ENCODE peak calls at places on chromosomes 4 and X, in nine cellular contexts. One of them, this sample, is unnamed.

GRCh38 chrX:103631145-103631544 is 2.4 kb downstream of the TCEAL1 start:
- DNase-seq in HCT116: no peak
- DNase-seq in body of pancreas: no peak
- DNase-seq in prostate gland: no peak
- DNase-seq in NB4: no peak
- DNase-seq in heart left ventricle: no peak
- DNase-seq in A549: no peak
- DNase-seq in transverse colon: no peak
- DNase-seq in tibial nerve: no peak
- DNase-seq in this sample: no peak

GRCh38 chrX:153966841-153967535 is 4.6 kb downstream of the HCFC1 start:
- DNase-seq in HCT116: no peak
- DNase-seq in body of pancreas: no peak
- DNase-seq in prostate gland: no peak
- DNase-seq in NB4: no peak
- DNase-seq in heart left ventricle: no peak
- DNase-seq in A549: no peak
- DNase-seq in transverse colon: no peak
- DNase-seq in tibial nerve: no peak
- DNase-seq in this sample: peak; percentile 48

GRCh38 chr4:168633071-168633470 is 136.2 kb downstream of the PALLD start:
- DNase-seq in HCT116: no peak
- DNase-seq in body of pancreas: no peak
- DNase-seq in prostate gland: no peak
- DNase-seq in NB4: no peak
- DNase-seq in heart left ventricle: no peak
- DNase-seq in A549: peak; percentile 36
- DNase-seq in transverse colon: no peak
- DNase-seq in tibial nerve: no peak
- DNase-seq in this sample: no peak

GRCh38 chr4:184475096-184475461 is 729 bp upstream of the IRF2 start:
- DNase-seq in HCT116: no peak
- DNase-seq in body of pancreas: peak; percentile 44
- DNase-seq in prostate gland: peak; percentile 40
- DNase-seq in NB4: peak; percentile 72
- DNase-seq in heart left ventricle: peak; percentile 41
- DNase-seq in A549: peak; percentile 28
- DNase-seq in transverse colon: peak; percentile 62
- DNase-seq in tibial nerve: peak; percentile 25
- DNase-seq in this sample: peak; percentile 66

GRCh38 chr4:175253184-175253902 is 335.2 kb downstream of the ADAM29 start:
- DNase-seq in HCT116: peak; percentile 19
- DNase-seq in body of pancreas: no peak
- DNase-seq in prostate gland: no peak
- DNase-seq in NB4: peak; percentile 15
- DNase-seq in heart left ventricle: no peak
- DNase-seq in A549: no peak
- DNase-seq in transverse colon: no peak
- DNase-seq in tibial nerve: no peak
- DNase-seq in this sample: no peak

GRCh38 chr4:21948347-21949072 is at the start of gene KCNIP4:
- DNase-seq in HCT116: no peak
- DNase-seq in body of pancreas: peak; percentile 8
- DNase-seq in prostate gland: no peak
- DNase-seq in NB4: no peak
- DNase-seq in heart left ventricle: no peak
- DNase-seq in A549: no peak
- DNase-seq in transverse colon: peak; percentile 10
- DNase-seq in tibial nerve: no peak
- DNase-seq in this sample: peak; percentile 43

GRCh38 chr4:133868856-133869255 is 332.7 kb downstream of the PABPC4L start:
- DNase-seq in HCT116: no peak
- DNase-seq in body of pancreas: no peak
- DNase-seq in prostate gland: no peak
- DNase-seq in NB4: no peak
- DNase-seq in heart left ventricle: no peak
- DNase-seq in A549: no peak
- DNase-seq in transverse colon: no peak
- DNase-seq in tibial nerve: no peak
- DNase-seq in this sample: no peak

GRCh38 chr4:52588771-52589591 is 70.1 kb downstream of the USP46 start:
- DNase-seq in HCT116: no peak
- DNase-seq in body of pancreas: no peak
- DNase-seq in prostate gland: no peak
- DNase-seq in NB4: peak; percentile 36
- DNase-seq in heart left ventricle: no peak
- DNase-seq in A549: no peak
- DNase-seq in transverse colon: no peak
- DNase-seq in tibial nerve: no peak
- DNase-seq in this sample: no peak

GRCh38 chrX:47814853-47815252 is 21.8 kb upstream of the ZNF81 start:
- DNase-seq in HCT116: no peak
- DNase-seq in body of pancreas: no peak
- DNase-seq in prostate gland: no peak
- DNase-seq in NB4: no peak
- DNase-seq in heart left ventricle: no peak
- DNase-seq in A549: no peak
- DNase-seq in transverse colon: peak; percentile 21
- DNase-seq in tibial nerve: no peak
- DNase-seq in this sample: no peak

GRCh38 chrX:44651347-44651746 is 108.7 kb upstream of the FUNDC1 start:
- DNase-seq in HCT116: peak; percentile 3
- DNase-seq in body of pancreas: peak; percentile 16
- DNase-seq in prostate gland: no peak
- DNase-seq in NB4: no peak
- DNase-seq in heart left ventricle: no peak
- DNase-seq in A549: no peak
- DNase-seq in transverse colon: no peak
- DNase-seq in tibial nerve: no peak
- DNase-seq in this sample: no peak

GRCh38 chr4:184766421-184766820 is 32.5 kb upstream of the CENPU start:
- DNase-seq in HCT116: no peak
- DNase-seq in body of pancreas: no peak
- DNase-seq in prostate gland: no peak
- DNase-seq in NB4: no peak
- DNase-seq in heart left ventricle: no peak
- DNase-seq in A549: no peak
- DNase-seq in transverse colon: no peak
- DNase-seq in tibial nerve: no peak
- DNase-seq in this sample: no peak

GRCh38 chr4:173301518-173302201 is 32.5 kb downstream of the HMGB2 start:
- DNase-seq in HCT116: peak; percentile 3
- DNase-seq in body of pancreas: no peak
- DNase-seq in prostate gland: no peak
- DNase-seq in NB4: peak; percentile 63
- DNase-seq in heart left ventricle: no peak
- DNase-seq in A549: no peak
- DNase-seq in transverse colon: no peak
- DNase-seq in tibial nerve: no peak
- DNase-seq in this sample: no peak

GRCh38 chr4:76562161-76562560 is 127.1 kb downstream of the SHROOM3 start:
- DNase-seq in HCT116: no peak
- DNase-seq in body of pancreas: no peak
- DNase-seq in prostate gland: no peak
- DNase-seq in NB4: no peak
- DNase-seq in heart left ventricle: no peak
- DNase-seq in A549: no peak
- DNase-seq in transverse colon: no peak
- DNase-seq in tibial nerve: no peak
- DNase-seq in this sample: no peak

GRCh38 chr4:154376461-154376860 is 115.1 kb downstream of the DCHS2 start:
- DNase-seq in HCT116: no peak
- DNase-seq in body of pancreas: no peak
- DNase-seq in prostate gland: no peak
- DNase-seq in NB4: no peak
- DNase-seq in heart left ventricle: no peak
- DNase-seq in A549: no peak
- DNase-seq in transverse colon: no peak
- DNase-seq in tibial nerve: no peak
- DNase-seq in this sample: no peak

GRCh38 chr4:130699004-130699403 is 1603.1 kb downstream of the C4orf33 start:
- DNase-seq in HCT116: no peak
- DNase-seq in body of pancreas: no peak
- DNase-seq in prostate gland: no peak
- DNase-seq in NB4: no peak
- DNase-seq in heart left ventricle: no peak
- DNase-seq in A549: no peak
- DNase-seq in transverse colon: no peak
- DNase-seq in tibial nerve: no peak
- DNase-seq in this sample: no peak

DNA sequence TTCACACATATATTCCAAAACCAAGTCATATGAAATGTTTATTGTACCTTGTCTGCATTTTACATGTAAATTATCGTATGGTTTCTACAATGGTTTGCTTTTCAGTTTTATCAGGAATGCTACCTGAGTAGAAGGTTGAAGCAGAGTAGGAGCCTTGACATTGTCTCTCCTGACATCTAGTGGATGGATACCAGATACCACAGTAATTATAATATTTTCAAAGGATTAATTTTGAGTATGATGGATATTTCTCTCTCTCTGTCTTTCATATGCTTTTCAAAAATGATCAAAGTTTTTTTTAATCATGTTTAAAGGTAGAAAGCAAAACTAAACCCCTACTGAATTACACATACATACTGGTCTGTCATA is 109.4 kb upstream of the KLHL13 start:
- DNase-seq in HCT116: no peak
- DNase-seq in body of pancreas: no peak
- DNase-seq in prostate gland: no peak
- DNase-seq in NB4: peak; percentile 17
- DNase-seq in heart left ventricle: no peak
- DNase-seq in A549: peak; percentile 11
- DNase-seq in transverse colon: no peak
- DNase-seq in tibial nerve: no peak
- DNase-seq in this sample: no peak
- TF ChIP-seq CTCF in HCT116: no peak
- TF ChIP-seq CTCF in body of pancreas: peak; percentile 22
- TF ChIP-seq CTCF in prostate gland: peak; percentile 65
- TF ChIP-seq CTCF in NB4: no peak
- TF ChIP-seq CTCF in heart left ventricle: peak; percentile 28
- TF ChIP-seq CTCF in A549: peak; percentile 48
- TF ChIP-seq CTCF in transverse colon: peak; percentile 36
- TF ChIP-seq CTCF in tibial nerve: peak; percentile 17
- TF ChIP-seq CTCF in this sample: peak; percentile 62

GRCh38 chrX:52261463-52262194 is 76.9 kb downstream of the MAGED4 start:
- DNase-seq in HCT116: peak; percentile 53
- DNase-seq in body of pancreas: peak; percentile 98
- DNase-seq in prostate gland: peak; percentile 88
- DNase-seq in NB4: peak; percentile 84
- DNase-seq in heart left ventricle: peak; percentile 92
- DNase-seq in A549: peak; percentile 50
- DNase-seq in transverse colon: peak; percentile 96
- DNase-seq in tibial nerve: peak; percentile 87
- DNase-seq in this sample: peak; percentile 97
- TF ChIP-seq POLR2A in HCT116: no peak
- TF ChIP-seq POLR2A in body of pancreas: no peak
- TF ChIP-seq POLR2A in prostate gland: peak; percentile 55
- TF ChIP-seq POLR2A in NB4: no peak
- TF ChIP-seq POLR2A in heart left ventricle: no peak
- TF ChIP-seq POLR2A in A549: peak; percentile 84
- TF ChIP-seq POLR2A in transverse colon: peak; percentile 53
- TF ChIP-seq POLR2A in tibial nerve: peak; percentile 65
- TF ChIP-seq POLR2A in this sample: peak; percentile 53

DNA sequence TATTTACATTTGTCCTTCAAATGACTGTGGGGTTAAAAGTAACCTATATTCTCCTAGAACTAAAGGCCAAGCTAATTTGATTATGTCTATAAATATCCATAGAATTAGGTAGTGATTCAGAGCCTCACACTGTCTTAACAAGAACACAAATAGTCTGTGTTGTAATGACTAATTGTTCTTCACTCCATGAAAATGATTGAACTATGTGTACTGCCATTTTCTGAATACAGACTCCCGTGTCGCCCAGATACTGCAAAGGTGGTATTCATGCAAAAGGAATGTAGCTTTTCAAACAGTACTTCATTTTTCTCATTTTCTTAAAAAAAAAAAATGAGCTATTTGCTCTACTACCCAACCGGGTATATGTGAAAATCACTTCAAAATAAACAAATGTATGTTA is 11.3 kb upstream of the PHKA2 start:
- DNase-seq in HCT116: no peak
- DNase-seq in body of pancreas: no peak
- DNase-seq in prostate gland: no peak
- DNase-seq in NB4: no peak
- DNase-seq in heart left ventricle: no peak
- DNase-seq in A549: peak; percentile 36
- DNase-seq in transverse colon: no peak
- DNase-seq in tibial nerve: no peak
- DNase-seq in this sample: no peak
- TF ChIP-seq CTCF in HCT116: no peak
- TF ChIP-seq CTCF in body of pancreas: no peak
- TF ChIP-seq CTCF in prostate gland: no peak
- TF ChIP-seq CTCF in NB4: no peak
- TF ChIP-seq CTCF in heart left ventricle: no peak
- TF ChIP-seq CTCF in A549: no peak
- TF ChIP-seq CTCF in transverse colon: no peak
- TF ChIP-seq CTCF in tibial nerve: no peak
- TF ChIP-seq CTCF in this sample: no peak

DNA sequence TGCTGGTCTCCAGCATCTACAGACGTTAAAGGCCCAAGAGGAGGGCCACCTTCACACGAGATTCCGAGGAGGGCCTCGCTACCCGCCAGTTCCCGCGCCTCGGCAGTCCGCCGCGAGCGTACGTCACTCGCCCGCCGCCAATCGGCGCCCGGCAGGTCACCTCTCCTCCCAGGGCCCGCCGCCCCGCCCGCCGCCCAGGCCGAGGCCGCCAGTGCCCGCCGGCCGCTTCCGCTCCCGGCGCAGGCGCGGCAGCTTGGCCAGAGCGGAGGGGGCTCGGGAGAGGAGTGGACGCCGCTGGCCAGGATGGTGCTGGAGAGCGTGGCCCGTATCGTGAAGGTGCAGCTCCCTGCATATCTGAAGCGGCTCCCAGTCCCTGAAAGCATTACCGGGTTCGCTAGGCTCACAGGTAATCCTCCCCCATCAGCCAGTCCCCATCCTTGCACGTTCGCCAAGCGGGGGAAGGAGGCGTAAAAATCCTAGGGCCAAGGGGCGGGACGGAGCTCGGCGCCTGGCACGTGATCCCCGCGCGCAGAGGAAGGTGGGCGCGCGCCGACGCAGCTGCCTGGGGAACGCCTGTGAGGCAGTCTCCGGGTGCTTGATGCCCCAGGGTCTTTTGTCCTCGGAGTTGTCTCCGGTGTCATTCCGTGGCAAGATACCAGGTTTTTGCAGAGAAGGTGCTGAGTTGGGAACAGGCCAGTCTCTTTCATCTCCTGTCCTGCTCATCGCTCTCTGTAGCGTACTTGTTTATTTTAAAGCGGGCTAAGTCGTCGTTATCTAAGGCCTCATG is at the start of gene CISD2:
- DNase-seq in HCT116: peak; percentile 82
- DNase-seq in body of pancreas: peak; percentile 92
- DNase-seq in prostate gland: peak; percentile 91
- DNase-seq in NB4: peak; percentile 96
- DNase-seq in heart left ventricle: peak; percentile 93
- DNase-seq in A549: peak; percentile 67
- DNase-seq in transverse colon: peak; percentile 94
- DNase-seq in tibial nerve: peak; percentile 83
- DNase-seq in this sample: peak; percentile 96
- TF ChIP-seq POLR2A in HCT116: peak; percentile 96
- TF ChIP-seq POLR2A in body of pancreas: peak; percentile 78
- TF ChIP-seq POLR2A in prostate gland: peak; percentile 72
- TF ChIP-seq POLR2A in NB4: peak; percentile 82
- TF ChIP-seq POLR2A in heart left ventricle: no peak
- TF ChIP-seq POLR2A in A549: peak; percentile 79
- TF ChIP-seq POLR2A in transverse colon: peak; percentile 80
- TF ChIP-seq POLR2A in tibial nerve: peak; percentile 82
- TF ChIP-seq POLR2A in this sample: peak; percentile 92

This sample was measured in right lobe of liver.